ENCODE peak calls at places on chromosomes 7 and 10, in seven cellular contexts. B, G, V, O, Q, P and F are unnamed samples.

GRCh38 chr7:154416714-154417113 is 364.5 kb downstream of the DPP6 start:
- DNase-seq in O (no peak), V (no peak), B (no peak), Q (no peak), P (no peak), G (no peak), F (no peak)

GRCh38 chr7:105787071-105787470 is 89.3 kb downstream of the ATXN7L1 start:
- DNase-seq in V (no peak), O (no peak), P (no peak), G (no peak), B (no peak), Q (no peak), F (no peak)

GRCh38 chr10:33460461-33461294 is 126.2 kb upstream of the NRP1 start:
- DNase-seq in P (no peak), G (no peak), O (no peak), Q (peak), V (no peak), B (no peak), F (no peak)

GRCh38 chr10:91196268-91197043 is 24.0 kb upstream of the PCGF5 start:
- DNase-seq in B (no peak), P (no peak), G (no peak), O (no peak), V (no peak), Q (no peak), F (no peak)

GRCh38 chr7:36262706-36263484 is 109.8 kb downstream of the EEPD1 start:
- DNase-seq in V (no peak), G (no peak), O (no peak), B (no peak), Q (no peak), P (no peak), F (no peak)

GRCh38 chr7:142405122-142405765 is 147.4 kb upstream of the PRSS58 start:
- DNase-seq in G (no peak), V (no peak), P (no peak), Q (no peak), B (no peak), O (no peak), F (no peak)

GRCh38 chr7:13641699-13642098 is 347.8 kb downstream of the ETV1 start:
- DNase-seq in G (no peak), B (no peak), P (no peak), O (no peak), V (no peak), Q (no peak), F (no peak)

GRCh38 chr10:76675561-76675950 is 962.1 kb downstream of the KCNMA1 start:
- DNase-seq in G (no peak), V (no peak), O (no peak), B (no peak), P (no peak), Q (no peak), F (no peak)

GRCh38 chr10:28105561-28105960 is 106.7 kb upstream of the ODAD2 start:
- DNase-seq in O (no peak), V (no peak), P (no peak), B (no peak), Q (no peak), G (no peak), F (no peak)

GRCh38 chr10:49243610-49244283 is 55.2 kb upstream of the C10orf71 start:
- DNase-seq in G (no peak), B (no peak), V (no peak), O (no peak), P (no peak), Q (no peak), F (no peak)

GRCh38 chr7:64045301-64046040 is at the start of gene ZNF727:
- DNase-seq in O (no peak), V (peak), G (no peak), P (peak), Q (peak), B (peak), F (no peak)

GRCh38 chr10:119409906-119410305 is 132.6 kb downstream of the RGS10 start:
- DNase-seq in G (no peak), B (no peak), O (no peak), Q (peak), P (no peak), V (peak), F (no peak)